ENCODE peak calls at places on chromosome 16, in four cellular contexts. Z is ovary, K is fibroblast of pulmonary artery, J is heart right ventricle. O is an unnamed sample.
A peak's percentile ranks its signal among the peaks of the same experiment; 100 is the strongest.

GRCh38 chr16:29198731-29199521 is 207.6 kb downstream of the NPIPB11 start:
- DNase-seq in Z (no peak), K (peak; percentile 31), J (no peak), O (no peak)

GRCh38 chr16:24850289-24850931 is 4.6 kb downstream of the SLC5A11 start:
- DNase-seq in Z (no peak), K (peak; percentile 62), J (no peak), O (no peak)

GRCh38 chr16:69566437-69567030 is 768 bp downstream of the NFAT5 start:
- DNase-seq in Z (peak; percentile 59), K (peak; percentile 71), J (peak; percentile 77), O (peak; percentile 60)

GRCh38 chr16:19882641-19883040 is 2.0 kb downstream of the GPRC5B start:
- DNase-seq in Z (no peak), K (no peak), J (peak; percentile 16), O (no peak)

GRCh38 chr16:27792486-27793275 is 242.7 kb downstream of the KATNIP start:
- DNase-seq in Z (no peak), K (peak; percentile 11), J (no peak), O (no peak)

GRCh38 chr16:14307623-14308356 is 236.7 kb downstream of the MRTFB start:
- DNase-seq in Z (no peak), K (no peak), J (peak; percentile 19), O (peak; percentile 62)

GRCh38 chr16:31487076-31487719 is 4.3 kb downstream of the SLC5A2 start:
- DNase-seq in Z (no peak), K (no peak), J (no peak), O (no peak)

GRCh38 chr16:27193300-27193990 is 9.9 kb upstream of the KDM8 start:
- DNase-seq in Z (no peak), K (no peak), J (no peak), O (no peak)

GRCh38 chr16:75471723-75472634 is 7.5 kb upstream of the TMEM170A start:
- DNase-seq in Z (peak; percentile 32), K (peak; percentile 77), J (peak; percentile 64), O (peak; percentile 36)

GRCh38 chr16:13333336-13333735 is 431.9 kb downstream of the SHISA9 start:
- DNase-seq in Z (no peak), K (no peak), J (no peak), O (no peak)

GRCh38 chr16:11224096-11224893 is 31.7 kb downstream of the SOCS1 start:
- DNase-seq in Z (no peak), K (no peak), J (peak; percentile 23), O (peak; percentile 75)

GRCh38 chr16:74627506-74628220 is 20.7 kb upstream of the GLG1 start:
- DNase-seq in Z (peak; percentile 32), K (peak; percentile 14), J (peak; percentile 20), O (peak; percentile 82)

GRCh38 chr16:75464130-75464918 is at the start of gene TMEM170A:
- DNase-seq in Z (peak; percentile 100), K (peak; percentile 99), J (peak; percentile 100), O (peak; percentile 100)

GRCh38 chr16:19133600-19133999 is 19.8 kb downstream of the ITPRIPL2 start:
- DNase-seq in Z (no peak), K (no peak), J (no peak), O (no peak)

GRCh38 chr16:70681382-70682238 is 4.2 kb downstream of the MTSS2 start:
- DNase-seq in Z (no peak), K (no peak), J (no peak), O (no peak)

GRCh38 chr16:59296888-59297287 is 562.8 kb upstream of the GOT2 start:
- DNase-seq in Z (no peak), K (no peak), J (no peak), O (no peak)

GRCh38 chr16:82043680-82044584 is 8.9 kb downstream of the HSD17B2 start:
- DNase-seq in Z (no peak), K (no peak), J (no peak), O (no peak)

GRCh38 chr16:6892961-6893360 is 439.7 kb upstream of the RBFOX1 start:
- DNase-seq in Z (no peak), K (no peak), J (no peak), O (no peak)

GRCh38 chr16:30473231-30474061 is 904 bp downstream of the ITGAL start:
- DNase-seq in Z (no peak), K (no peak), J (no peak), O (no peak)

GRCh38 chr16:11403534-11403795 is 58.2 kb downstream of the RMI2 start:
- DNase-seq in Z (no peak), K (no peak), J (no peak), O (no peak)

GRCh38 chr16:11734025-11734652 is 8.5 kb downstream of the TXNDC11 start:
- DNase-seq in Z (no peak), K (no peak), J (peak; percentile 39), O (no peak)

GRCh38 chr16:55263271-55264250 is 60.4 kb upstream of the IRX6 start:
- DNase-seq in Z (no peak), K (no peak), J (peak; percentile 14), O (no peak)

GRCh38 chr16:74625500-74626350 is 18.8 kb upstream of the GLG1 start:
- DNase-seq in Z (no peak), K (no peak), J (no peak), O (peak; percentile 63)

GRCh38 chr16:84599528-84600202 is 18.2 kb downstream of the COTL1 start:
- DNase-seq in Z (peak; percentile 38), K (peak; percentile 93), J (peak; percentile 43), O (peak; percentile 71)

GRCh38 chr16:81189100-81189664 is 49.3 kb upstream of the BCO1 start:
- DNase-seq in Z (peak; percentile 91), K (peak; percentile 84), J (peak; percentile 67), O (peak; percentile 60)

GRCh38 chr16:72427786-72428480 is 256.0 kb upstream of the PMFBP1 start:
- DNase-seq in Z (no peak), K (no peak), J (no peak), O (no peak)

GRCh38 chr16:30382398-30383015 is at the start of gene SEPTIN1:
- DNase-seq in Z (no peak), K (no peak), J (no peak), O (no peak)

GRCh38 chr16:79647586-79647985 is 47.0 kb upstream of the MAF start:
- DNase-seq in Z (no peak), K (no peak), J (no peak), O (no peak)

GRCh38 chr16:20175358-20175757 is 101.7 kb upstream of the GPR139 start:
- DNase-seq in Z (no peak), K (no peak), J (no peak), O (no peak)

GRCh38 chr16:84751947-84752346 is 52.1 kb downstream of the USP10 start:
- DNase-seq in Z (no peak), K (peak; percentile 65), J (no peak), O (no peak)

GRCh38 chr16:87945351-87946042 is 5.7 kb upstream of the BANP start:
- DNase-seq in Z (peak; percentile 84), K (peak; percentile 86), J (peak; percentile 78), O (peak; percentile 68)

GRCh38 chr16:24525970-24526559 is 13.3 kb upstream of the RBBP6 start:
- DNase-seq in Z (no peak), K (peak; percentile 77), J (no peak), O (no peak)

GRCh38 chr16:55000595-55000994 is 69.9 kb downstream of the IRX5 start:
- DNase-seq in Z (no peak), K (peak; percentile 19), J (no peak), O (no peak)

GRCh38 chr16:74626741-74627416 is 20.0 kb upstream of the GLG1 start:
- DNase-seq in Z (no peak), K (no peak), J (no peak), O (no peak)

GRCh38 chr16:11650641-11651591 is 17.3 kb upstream of the SNN start:
- DNase-seq in Z (no peak), K (no peak), J (no peak), O (no peak)

GRCh38 chr16:86227041-86227440 is 283.3 kb upstream of the FOXF1 start:
- DNase-seq in Z (no peak), K (no peak), J (no peak), O (peak; percentile 35)

GRCh38 chr16:84845496-84846002 is 25.8 kb downstream of the CRISPLD2 start:
- DNase-seq in Z (no peak), K (no peak), J (no peak), O (no peak)

GRCh38 chr16:1773703-1774455 is 945 bp upstream of the MRPS34 start:
- DNase-seq in Z (no peak), K (no peak), J (no peak), O (peak; percentile 55)

GRCh38 chr16:1775006-1775845 is 2.3 kb upstream of the MRPS34 start:
- DNase-seq in Z (no peak), K (no peak), J (no peak), O (peak; percentile 52)

GRCh38 chr16:1772908-1773702 is at the start of gene MRPS34:
- DNase-seq in Z (peak; percentile 76), K (peak; percentile 85), J (peak; percentile 79), O (peak; percentile 87)

GRCh38 chr16:1775846-1776671 is 3.1 kb upstream of the MRPS34 start:
- DNase-seq in Z (no peak), K (no peak), J (no peak), O (peak; percentile 56)

GRCh38 chr16:1774456-1774795 is 1.5 kb upstream of the MRPS34 start:
- DNase-seq in Z (no peak), K (no peak), J (no peak), O (peak; percentile 47)
- H3K4me3 ChIP-seq in Z (no peak overlapping the region), K (peak overlapping the region; percentile 74), J (peak overlapping the region; percentile 99), O (peak overlapping the region; percentile 94)

GRCh38 chr16:88974080-88974479 is 2.9 kb downstream of the CBFA2T3 start:
- DNase-seq in Z (no peak), K (no peak), J (no peak), O (no peak)

GRCh38 chr16:88976359-88977027 is 514 bp downstream of the CBFA2T3 start:
- DNase-seq in Z (no peak), K (no peak), J (no peak), O (no peak)

GRCh38 chr16:88977028-88977844 is at the start of gene CBFA2T3:
- DNase-seq in Z (peak; percentile 35), K (peak; percentile 13), J (peak; percentile 80), O (peak; percentile 84)

GRCh38 chr16:88974641-88975215 is 2.3 kb downstream of the CBFA2T3 start:
- DNase-seq in Z (no peak), K (no peak), J (no peak), O (no peak)

DNA sequence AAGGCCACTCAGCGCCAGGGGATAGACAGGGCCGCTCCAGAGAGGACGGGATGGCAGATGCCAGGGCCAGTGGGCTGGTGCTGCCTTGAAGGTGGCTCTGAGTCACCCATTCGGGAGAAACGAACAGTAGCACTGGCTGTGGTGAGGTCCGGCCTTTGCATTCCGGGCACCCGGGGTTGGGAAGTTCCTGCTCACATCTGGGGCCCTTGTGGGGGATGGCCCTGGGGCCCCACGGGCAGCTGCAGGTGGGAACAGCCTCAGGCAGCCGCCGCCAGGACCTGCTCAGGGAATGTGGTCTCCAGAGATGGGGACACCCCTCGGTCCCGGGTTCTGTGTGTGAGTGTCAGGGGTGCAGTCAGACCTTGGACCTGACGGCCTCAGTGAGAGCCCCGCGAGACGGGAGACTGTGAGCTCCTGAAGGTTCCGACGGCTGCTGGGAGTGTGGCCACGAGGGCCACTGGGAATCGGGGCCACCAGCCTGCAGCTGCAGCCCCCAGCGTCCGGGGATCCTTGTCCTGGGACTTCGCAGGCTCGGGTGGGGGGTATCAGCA is 1.4 kb downstream of the CBFA2T3 start:
- DNase-seq in Z (no peak), K (no peak), J (no peak), O (no peak)
- H3K4me3 ChIP-seq in Z (no peak overlapping the region), K (no peak overlapping the region), J (peak overlapping the region; percentile 38), O (peak overlapping the region; percentile 7)

GRCh38 chr16:56589141-56590039 is at the start of gene MT3:
- DNase-seq in Z (no peak), K (no peak), J (no peak), O (no peak)
- H3K4me3 ChIP-seq in Z (no peak within 1 kb of the TSS), K (no peak within 1 kb of the TSS), J (peak within 1 kb of the TSS; percentile 46), O (peak within 1 kb of the TSS; percentile 40)

GRCh38 chr16:49491736-49492089 is 118.1 kb downstream of the C16orf78 start:
- DNase-seq in Z (peak; percentile 38), K (no peak), J (peak; percentile 51), O (peak; percentile 89)
- H3K4me3 ChIP-seq in Z (peak overlapping the region; percentile 37), K (no peak overlapping the region), J (peak overlapping the region; percentile 45), O (peak overlapping the region; percentile 51)

O was measured in right lobe of liver.